ENCODE peak calls at places on chromosome 14, in four cellular contexts. E is GM19239, S is AG04450, Q is neuronal stem cell. U is an unnamed sample.

GRCh38 chr14:20690848-20691640 is 2.5 kb downstream of the ANG start:
- DNase-seq in E (peak; percentile 45), S (no peak), Q (peak; percentile 57), U (no peak)

GRCh38 chr14:97781961-97782360 is 984.8 kb downstream of the VRK1 start:
- DNase-seq in E (no peak), S (no peak), Q (no peak), U (no peak)

GRCh38 chr14:57486767-57487379 is 6.8 kb downstream of the CCDC198 start:
- DNase-seq in E (no peak), S (peak; percentile 6), Q (peak; percentile 45), U (no peak)

GRCh38 chr14:31435276-31435675 is 14.9 kb upstream of the HEATR5A start:
- DNase-seq in E (no peak), S (no peak), Q (no peak), U (no peak)

GRCh38 chr14:61323970-61324369 is 2.6 kb downstream of the PRKCH start:
- DNase-seq in E (no peak), S (no peak), Q (no peak), U (no peak)

GRCh38 chr14:89621009-89621421 is 204.0 kb upstream of the FOXN3 start:
- DNase-seq in E (no peak), S (no peak), Q (no peak), U (no peak)

GRCh38 chr14:74243051-74243450 is 3.8 kb downstream of the VSX2 start:
- DNase-seq in E (no peak), S (no peak), Q (no peak), U (no peak)

GRCh38 chr14:85418716-85419115 is 111.2 kb upstream of the FLRT2 start:
- DNase-seq in E (no peak), S (no peak), Q (no peak), U (no peak)

GRCh38 chr14:24315807-24316596 is 4.7 kb downstream of the LTB4R start:
- DNase-seq in E (no peak), S (no peak), Q (no peak), U (no peak)

GRCh38 chr14:29757711-29758233 is 169.9 kb downstream of the PRKD1 start:
- DNase-seq in E (no peak), S (no peak), Q (no peak), U (no peak)

GRCh38 chr14:22561661-22562579 is 27.1 kb downstream of the DAD1 start:
- DNase-seq in E (no peak), S (no peak), Q (no peak), U (no peak)

GRCh38 chr14:23327947-23328744 is 6.9 kb downstream of the PABPN1 start:
- DNase-seq in E (peak; percentile 69), S (peak; percentile 63), Q (peak; percentile 76), U (no peak)

GRCh38 chr14:60488175-60488574 is 2.3 kb upstream of the C14orf39 start:
- DNase-seq in E (no peak), S (no peak), Q (no peak), U (peak; percentile 17)

GRCh38 chr14:105845725-105846309 is 319.4 kb downstream of the TMEM121 start:
- DNase-seq in E (no peak), S (no peak), Q (no peak), U (no peak)

GRCh38 chr14:80955434-80955939 is at the start of gene TSHR:
- DNase-seq in E (no peak), S (no peak), Q (peak; percentile 5), U (no peak)

GRCh38 chr14:96792003-96792402 is 5.2 kb upstream of the VRK1 start:
- DNase-seq in E (no peak), S (no peak), Q (no peak), U (no peak)

GRCh38 chr14:74548881-74549280 is 55.3 kb downstream of the ISCA2 start:
- DNase-seq in E (no peak), S (no peak), Q (no peak), U (no peak)

GRCh38 chr14:73311710-73312035 is 74.4 kb downstream of the PAPLN start:
- DNase-seq in E (no peak), S (no peak), Q (no peak), U (no peak)

GRCh38 chr14:59904184-59904583 is 15.8 kb upstream of the LRRC9 start:
- DNase-seq in E (no peak), S (no peak), Q (no peak), U (no peak)

GRCh38 chr14:64561631-64562030 is 11.9 kb downstream of the PPP1R36 start:
- DNase-seq in E (no peak), S (no peak), Q (no peak), U (no peak)

GRCh38 chr14:29654910-29655590 is 272.6 kb downstream of the PRKD1 start:
- DNase-seq in E (no peak), S (no peak), Q (no peak), U (no peak)

GRCh38 chr14:90512332-90512951 is 115.6 kb downstream of the CALM1 start:
- DNase-seq in E (no peak), S (no peak), Q (no peak), U (no peak)

GRCh38 chr14:24215495-24216344 is at the start of gene MDP1:
- DNase-seq in E (peak; percentile 84), S (peak; percentile 43), Q (peak; percentile 77), U (peak; percentile 79)

GRCh38 chr14:45212231-45212630 is 40.8 kb downstream of the MIS18BP1 start:
- DNase-seq in E (no peak), S (no peak), Q (no peak), U (no peak)

GRCh38 chr14:30874120-30874998 is at the start of gene COCH:
- DNase-seq in E (peak; percentile 66), S (no peak), Q (peak; percentile 56), U (no peak)

GRCh38 chr14:101196051-101196450 is 292.5 kb upstream of the RTL1 start:
- DNase-seq in E (no peak), S (no peak), Q (no peak), U (no peak)

GRCh38 chr14:72974661-72975060 is 48.4 kb downstream of the DCAF4 start:
- DNase-seq in E (no peak), S (no peak), Q (no peak), U (no peak)

GRCh38 chr14:104802120-104802912 is 1.4 kb downstream of the ZBTB42 start:
- DNase-seq in E (no peak), S (no peak), Q (no peak), U (no peak)

GRCh38 chr14:85401396-85401795 is 128.5 kb upstream of the FLRT2 start:
- DNase-seq in E (no peak), S (no peak), Q (no peak), U (no peak)

GRCh38 chr14:99564256-99564902 is 39.6 kb downstream of the CCDC85C start:
- DNase-seq in E (no peak), S (peak; percentile 65), Q (no peak), U (no peak)

GRCh38 chr14:105149146-105149781 is 19.3 kb downstream of the JAG2 start:
- DNase-seq in E (no peak), S (no peak), Q (no peak), U (no peak)

GRCh38 chr14:51978566-51979398 is 10.6 kb upstream of the RTRAF start:
- DNase-seq in E (peak; percentile 42), S (peak; percentile 55), Q (peak; percentile 86), U (peak; percentile 62)

GRCh38 chr14:84202486-84202885 is 1327.5 kb upstream of the FLRT2 start:
- DNase-seq in E (no peak), S (no peak), Q (peak; percentile 4), U (no peak)

GRCh38 chr14:60266021-60266937 is 17.3 kb downstream of the PPM1A start:
- DNase-seq in E (no peak), S (no peak), Q (no peak), U (no peak)

GRCh38 chr14:29630566-29631160 is 297.0 kb downstream of the PRKD1 start:
- DNase-seq in E (no peak), S (no peak), Q (no peak), U (no peak)

GRCh38 chr14:59360923-59361794 is 104.0 kb downstream of the GPR135 start:
- DNase-seq in E (no peak), S (peak; percentile 38), Q (no peak), U (peak; percentile 93)

GRCh38 chr14:51609987-51610283 is 41.8 kb upstream of the FRMD6 start:
- DNase-seq in E (no peak), S (no peak), Q (no peak), U (no peak)

GRCh38 chr14:25350802-25351201 is 300.9 kb upstream of the STXBP6 start:
- DNase-seq in E (no peak), S (no peak), Q (no peak), U (no peak)

GRCh38 chr14:91185721-91186120 is 58.8 kb downstream of the GPR68 start:
- DNase-seq in E (no peak), S (no peak), Q (no peak), U (no peak)

GRCh38 chr14:102499401-102500189 is 10.0 kb downstream of the ANKRD9 start:
- DNase-seq in E (no peak), S (no peak), Q (no peak), U (no peak)